ENCODE peak calls at places on chromosome 9, in seven cellular contexts. K is upper lobe of right lung, V is cardiac fibroblast, A is endodermal cell, E is tibial artery, C is right cardiac atrium, Y is fibroblast of the aortic adventitia. D is an unnamed sample.

GRCh38 chr9:95733687-95734659 is 141.5 kb upstream of the ERCC6L2 start:
- DNase-seq in K (no peak), V (no peak), A (no peak), E (no peak), C (no peak), Y (no peak), D (no peak)

GRCh38 chr9:89606567-89607311 is 1.9 kb downstream of the GADD45G start:
- DNase-seq in K (peak; percentile 74), V (peak; percentile 27), A (peak; percentile 85), E (no peak), C (peak; percentile 42), Y (peak; percentile 33), D (no peak)

GRCh38 chr9:35756743-35757526 is 2.9 kb upstream of the MSMP start:
- DNase-seq in K (peak; percentile 91), V (peak; percentile 22), A (peak; percentile 88), E (no peak), C (peak; percentile 64), Y (no peak), D (no peak)

GRCh38 chr9:112719696-112720095 is 1.8 kb upstream of the INIP start:
- DNase-seq in K (no peak), V (peak; percentile 24), A (no peak), E (no peak), C (no peak), Y (peak; percentile 17), D (no peak)

GRCh38 chr9:131478421-131478868 is 24.3 kb upstream of the POMT1 start:
- DNase-seq in K (peak; percentile 56), V (peak; percentile 42), A (peak; percentile 92), E (no peak), C (no peak), Y (peak; percentile 25), D (no peak)

GRCh38 chr9:136187197-136187596 is 17.7 kb downstream of the LHX3 start:
- DNase-seq in K (no peak), V (no peak), A (no peak), E (no peak), C (peak; percentile 0), Y (no peak), D (no peak)

GRCh38 chr9:14578030-14578429 is 115.2 kb downstream of the ZDHHC21 start:
- DNase-seq in K (no peak), V (no peak), A (no peak), E (no peak), C (no peak), Y (no peak), D (no peak)

GRCh38 chr9:106622148-106622547 is 240.8 kb upstream of the ZNF462 start:
- DNase-seq in K (no peak), V (no peak), A (no peak), E (no peak), C (no peak), Y (no peak), D (no peak)

GRCh38 chr9:112241491-112241890 is 66.4 kb upstream of the SUSD1 start:
- DNase-seq in K (no peak), V (peak; percentile 30), A (no peak), E (no peak), C (no peak), Y (peak; percentile 22), D (no peak)

GRCh38 chr9:86064220-86064619 is 35.1 kb downstream of the GOLM1 start:
- DNase-seq in K (no peak), V (no peak), A (no peak), E (no peak), C (no peak), Y (no peak), D (no peak)

GRCh38 chr9:123360161-123361085 is 4.4 kb downstream of the CRB2 start:
- DNase-seq in K (peak; percentile 82), V (peak; percentile 23), A (peak; percentile 99), E (no peak), C (no peak), Y (no peak), D (no peak)

GRCh38 chr9:116705531-116705930 is 18.4 kb downstream of the TRIM32 start:
- DNase-seq in K (no peak), V (no peak), A (no peak), E (no peak), C (no peak), Y (no peak), D (no peak)

GRCh38 chr9:14677396-14677795 is 15.8 kb downstream of the ZDHHC21 start:
- DNase-seq in K (no peak), V (no peak), A (no peak), E (no peak), C (no peak), Y (no peak), D (no peak)

GRCh38 chr9:131656356-131657030 is 83.4 kb downstream of the RAPGEF1 start:
- DNase-seq in K (peak; percentile 89), V (no peak), A (no peak), E (peak; percentile 82), C (peak; percentile 65), Y (no peak), D (no peak)

GRCh38 chr9:115118471-115119156 is 657 bp upstream of the TNC start:
- DNase-seq in K (peak; percentile 70), V (peak; percentile 73), A (peak; percentile 95), E (peak; percentile 64), C (peak; percentile 59), Y (peak; percentile 86), D (peak; percentile 95)

GRCh38 chr9:75001719-75002421 is 26.2 kb downstream of the CARNMT1 start:
- DNase-seq in K (no peak), V (peak; percentile 94), A (no peak), E (no peak), C (no peak), Y (peak; percentile 95), D (peak; percentile 80)

GRCh38 chr9:96554801-96555566 is 64.7 kb downstream of the CDC14B start:
- DNase-seq in K (no peak), V (peak; percentile 40), A (no peak), E (no peak), C (no peak), Y (peak; percentile 44), D (no peak)

GRCh38 chr9:130276121-130276520 is 10.6 kb downstream of the HMCN2 start:
- DNase-seq in K (no peak), V (peak; percentile 25), A (no peak), E (no peak), C (no peak), Y (no peak), D (no peak)

GRCh38 chr9:77819672-77820071 is 171.6 kb upstream of the GNA14 start:
- DNase-seq in K (no peak), V (peak; percentile 73), A (no peak), E (no peak), C (no peak), Y (peak; percentile 60), D (no peak)

DNA sequence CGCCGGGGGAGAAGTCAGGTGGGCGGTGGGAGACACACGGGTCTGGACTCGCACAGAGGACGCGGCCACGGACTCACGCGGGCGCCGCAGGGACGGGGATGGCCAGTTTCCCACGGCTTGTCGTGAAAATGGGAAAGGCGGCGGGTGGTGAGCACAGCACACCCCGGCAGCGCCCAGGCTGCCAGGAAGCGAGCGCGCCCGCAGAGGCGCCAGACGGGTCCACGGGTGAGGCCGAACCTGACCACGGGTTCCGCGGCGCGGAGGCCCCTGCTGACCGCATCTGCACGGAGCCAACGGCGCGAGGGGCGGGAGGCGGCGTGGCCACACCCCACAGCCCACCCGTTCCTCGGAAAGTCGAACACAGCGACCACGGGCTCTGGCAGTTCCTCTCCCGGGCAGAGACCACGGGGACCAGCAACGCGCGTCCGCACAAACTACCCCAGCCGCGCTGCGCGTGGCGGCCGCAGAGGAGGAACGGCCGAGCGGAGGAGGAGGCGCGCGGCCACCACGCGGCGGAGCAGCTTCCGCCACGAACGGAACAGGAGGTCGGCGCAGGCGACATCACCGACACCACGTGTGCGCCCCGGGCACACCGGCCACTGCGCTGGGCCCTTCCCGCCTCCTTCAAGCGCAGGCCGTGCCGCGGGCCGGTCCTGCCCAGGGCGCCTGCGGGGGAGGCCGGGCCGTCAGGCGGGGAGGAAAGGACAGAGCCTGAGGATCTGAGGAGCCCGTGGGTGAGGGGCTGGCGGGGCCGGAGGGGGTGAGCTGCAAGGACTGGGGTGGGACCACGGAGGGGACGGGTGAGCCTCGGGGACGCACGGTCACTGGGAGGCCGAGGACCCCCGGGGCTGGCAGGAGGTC is 5.6 kb downstream of the EXD3 start:
- DNase-seq in K (no peak), V (no peak), A (no peak), E (no peak), C (peak; percentile 34), Y (no peak), D (no peak)
- H3K4me3 ChIP-seq in K (peak overlapping the region; percentile 45), V (no peak overlapping the region), A (no peak overlapping the region), E (peak overlapping the region; percentile 24), C (no peak overlapping the region), Y (peak overlapping the region; percentile 13), D (peak overlapping the region; percentile 24)

DNA sequence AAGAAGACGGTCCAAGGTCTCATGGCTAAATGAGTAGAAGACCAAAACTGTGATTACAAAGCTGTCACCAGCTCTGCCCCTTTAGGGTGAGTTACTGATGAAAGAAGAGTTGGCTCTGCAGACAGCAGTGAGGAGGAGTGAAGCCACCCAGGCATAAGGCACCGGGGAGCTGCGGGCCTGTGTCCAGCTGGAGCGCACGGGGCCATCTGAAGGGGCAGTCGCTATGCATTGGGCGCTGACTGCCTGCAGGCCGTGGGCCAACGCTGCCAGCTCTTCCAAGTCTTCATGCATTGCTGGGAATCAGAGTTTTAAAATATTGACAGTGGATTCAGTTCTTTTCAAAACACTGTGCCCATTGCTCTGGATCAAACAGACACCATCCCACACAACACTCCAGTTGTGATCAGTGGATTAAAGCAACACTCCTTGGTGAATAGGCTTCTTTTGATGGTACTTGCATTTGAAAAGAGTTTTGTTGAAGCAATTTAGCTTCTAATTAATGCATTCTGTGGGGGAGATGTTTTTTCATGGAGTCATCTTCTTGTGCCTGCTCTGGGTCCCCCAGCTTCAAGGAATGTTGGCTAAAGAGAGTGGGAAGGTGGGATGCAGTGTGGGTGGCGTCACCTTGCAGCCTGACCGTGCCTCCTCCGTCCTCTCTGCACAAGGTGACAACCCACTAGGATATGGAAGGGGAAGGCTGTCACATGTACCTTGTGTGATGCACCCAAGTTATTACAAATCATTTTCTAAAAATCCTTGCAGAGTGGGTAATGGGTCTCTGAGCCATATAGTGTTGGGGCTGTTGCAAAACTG is 70.5 kb downstream of the DAPK1 start:
- DNase-seq in K (no peak), V (no peak), A (no peak), E (no peak), C (no peak), Y (no peak), D (no peak)
- H3K4me3 ChIP-seq in K (no peak overlapping the region), V (no peak overlapping the region), A (no peak overlapping the region), E (no peak overlapping the region), C (no peak overlapping the region), Y (peak overlapping the region; percentile 13), D (no peak overlapping the region)

DNA sequence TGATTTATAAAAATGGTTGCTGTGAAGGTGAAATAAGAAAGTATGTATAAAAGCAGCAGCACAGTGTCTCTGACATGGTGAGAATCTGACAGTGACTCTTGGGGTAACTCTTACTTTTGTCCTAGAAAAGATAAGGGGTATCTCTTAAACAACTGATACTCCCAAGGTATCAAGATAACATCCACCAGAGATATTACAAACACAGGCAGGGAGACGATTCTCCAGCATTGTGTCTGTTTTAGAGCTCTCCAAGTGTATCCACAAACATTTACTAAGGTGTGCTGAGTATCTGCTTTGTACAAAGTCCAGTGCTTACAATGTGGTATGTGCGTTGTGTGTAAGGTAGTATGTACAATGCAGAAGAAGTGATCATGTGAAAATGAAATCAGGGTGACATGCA is 4.3 kb upstream of the TMEM245 start:
- DNase-seq in K (no peak), V (no peak), A (no peak), E (no peak), C (no peak), Y (no peak), D (no peak)
- H3K4me3 ChIP-seq in K (no peak overlapping the region), V (no peak overlapping the region), A (no peak overlapping the region), E (no peak overlapping the region), C (no peak overlapping the region), Y (no peak overlapping the region), D (no peak overlapping the region)

GRCh38 chr9:88533951-88534455 is 975 bp upstream of the NXNL2 start:
- DNase-seq in K (peak; percentile 73), V (peak; percentile 43), A (peak; percentile 86), E (peak; percentile 27), C (no peak), Y (no peak), D (no peak)
- H3K4me3 ChIP-seq in K (peak overlapping the region; percentile 54), V (peak overlapping the region; percentile 53), A (peak overlapping the region; percentile 73), E (peak overlapping the region; percentile 69), C (peak overlapping the region; percentile 34), Y (peak overlapping the region; percentile 67), D (peak overlapping the region; percentile 54)